ENCODE peak calls at places on chromosomes 6 and 20, in seven cellular contexts. E, X, K, V, D, N and T are unnamed samples.

GRCh38 chr20:23601715-23602114 is 4.0 kb downstream of the CST9 start:
- DNase-seq in E (no peak), X (no peak), K (no peak), V (no peak), D (no peak), N (no peak), T (no peak)

GRCh38 chr20:6473197-6473596 is 294.3 kb upstream of the BMP2 start:
- DNase-seq in E (no peak), X (no peak), K (peak; percentile 47), V (no peak), D (no peak), N (no peak), T (no peak)

GRCh38 chr20:33392016-33392415 is 9.3 kb downstream of the CDK5RAP1 start:
- DNase-seq in E (no peak), X (no peak), K (peak; percentile 88), V (no peak), D (peak; percentile 71), N (no peak), T (no peak)

GRCh38 chr20:31934968-31935764 is 16.7 kb downstream of the PDRG1 start:
- DNase-seq in E (no peak), X (no peak), K (no peak), V (no peak), D (no peak), N (peak; percentile 80), T (no peak)

GRCh38 chr6:110560239-110561015 is 84.0 kb upstream of the SLC22A16 start:
- DNase-seq in E (no peak), X (no peak), K (no peak), V (no peak), D (no peak), N (no peak), T (no peak)

GRCh38 chr20:43746344-43747137 is 19.7 kb upstream of the GTSF1L start:
- DNase-seq in E (no peak), X (no peak), K (no peak), V (no peak), D (no peak), N (no peak), T (no peak)

GRCh38 chr6:105667061-105667460 is 264.2 kb upstream of the PREP start:
- DNase-seq in E (no peak), X (no peak), K (no peak), V (no peak), D (no peak), N (no peak), T (no peak)

GRCh38 chr20:50464026-50464724 is 46.0 kb upstream of the PTPN1 start:
- DNase-seq in E (peak; percentile 39), X (no peak), K (peak; percentile 66), V (peak; percentile 61), D (peak; percentile 47), N (peak; percentile 88), T (peak; percentile 78)

GRCh38 chr6:108348655-108349349 is 53.9 kb downstream of the AFG1L start:
- DNase-seq in E (no peak), X (no peak), K (no peak), V (no peak), D (no peak), N (no peak), T (no peak)

GRCh38 chr20:2865630-2866029 is 7.7 kb upstream of the PTPRA start:
- DNase-seq in E (no peak), X (no peak), K (no peak), V (no peak), D (no peak), N (peak; percentile 69), T (no peak)

GRCh38 chr6:90296346-90297123 is at the start of gene BACH2:
- DNase-seq in E (peak; percentile 89), X (peak; percentile 87), K (peak; percentile 91), V (peak; percentile 92), D (peak; percentile 88), N (peak; percentile 96), T (peak; percentile 93)

GRCh38 chr20:49635829-49636228 is 67.9 kb upstream of the PTGIS start:
- DNase-seq in E (no peak), X (no peak), K (no peak), V (no peak), D (no peak), N (no peak), T (no peak)

GRCh38 chr6:122838060-122838780 is 49.2 kb downstream of the SMPDL3A start:
- DNase-seq in E (no peak), X (no peak), K (peak; percentile 50), V (no peak), D (peak; percentile 25), N (no peak), T (no peak)

GRCh38 chr20:59087829-59088433 is 45.3 kb upstream of the PRELID3B start:
- DNase-seq in E (peak; percentile 81), X (peak; percentile 72), K (peak; percentile 79), V (peak; percentile 82), D (peak; percentile 50), N (peak; percentile 94), T (peak; percentile 86)

GRCh38 chr20:25076731-25077609 is 5.0 kb downstream of the VSX1 start:
- DNase-seq in E (no peak), X (no peak), K (peak; percentile 31), V (no peak), D (no peak), N (peak; percentile 69), T (peak; percentile 50)
- TF ChIP-seq CTCF in E (peak; percentile 38), X (no peak), K (peak; percentile 29), V (peak; percentile 21), D (peak; percentile 30), N (peak; percentile 51), T (no peak)

DNA sequence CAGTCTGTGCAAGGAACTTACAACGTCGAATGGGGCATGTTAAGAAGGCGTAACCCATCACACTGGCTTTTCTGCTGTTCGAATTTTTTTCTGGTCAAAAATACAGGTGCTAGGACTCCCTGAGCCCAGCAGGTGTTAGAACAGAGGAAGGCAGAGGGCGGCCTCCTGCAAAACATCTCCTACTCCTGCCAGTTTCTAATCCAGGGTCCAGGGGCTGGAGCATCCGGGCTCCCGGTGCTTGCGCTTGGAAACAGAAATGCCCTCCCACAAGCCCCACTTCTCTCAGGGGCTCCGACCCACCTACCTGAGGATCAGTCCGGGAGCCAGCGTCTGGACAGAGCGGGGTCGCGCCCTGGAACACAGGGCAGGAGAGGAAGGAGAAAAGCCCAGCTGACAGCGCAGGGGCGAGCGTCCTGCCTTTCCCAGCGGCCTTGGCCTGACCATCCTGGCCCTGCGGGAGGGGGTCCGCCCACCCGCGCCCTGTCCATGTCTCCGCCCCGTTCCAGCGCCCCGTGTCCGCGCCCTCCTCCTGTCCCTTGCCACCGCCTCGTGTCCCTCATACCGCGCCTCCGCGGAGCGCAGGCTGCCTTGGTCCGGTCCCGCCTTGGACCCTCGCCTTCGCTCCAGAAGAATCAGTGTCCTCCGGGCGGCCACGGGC is 14.8 kb upstream of the LPA start:
- DNase-seq in E (no peak), X (no peak), K (no peak), V (no peak), D (no peak), N (peak; percentile 61), T (no peak)
- H3K4me3 ChIP-seq in E (peak overlapping the region; percentile 25), X (no peak overlapping the region), K (no peak overlapping the region), V (no peak overlapping the region), D (no peak overlapping the region), N (no peak overlapping the region), T (no peak overlapping the region)

GRCh38 chr6:160333101-160333500 is 15.1 kb upstream of the SLC22A3 start:
- DNase-seq in E (no peak), X (no peak), K (no peak), V (no peak), D (no peak), N (no peak), T (no peak)

GRCh38 chr6:160336200-160336599 is 12.0 kb upstream of the SLC22A3 start:
- DNase-seq in E (no peak), X (no peak), K (no peak), V (no peak), D (no peak), N (no peak), T (no peak)

GRCh38 chr6:160331753-160332152 is 16.4 kb upstream of the SLC22A3 start:
- DNase-seq in E (no peak), X (no peak), K (no peak), V (no peak), D (no peak), N (no peak), T (no peak)

GRCh38 chr6:160330621-160331020 is 17.6 kb upstream of the SLC22A3 start:
- DNase-seq in E (no peak), X (no peak), K (no peak), V (no peak), D (no peak), N (no peak), T (no peak)

DNA sequence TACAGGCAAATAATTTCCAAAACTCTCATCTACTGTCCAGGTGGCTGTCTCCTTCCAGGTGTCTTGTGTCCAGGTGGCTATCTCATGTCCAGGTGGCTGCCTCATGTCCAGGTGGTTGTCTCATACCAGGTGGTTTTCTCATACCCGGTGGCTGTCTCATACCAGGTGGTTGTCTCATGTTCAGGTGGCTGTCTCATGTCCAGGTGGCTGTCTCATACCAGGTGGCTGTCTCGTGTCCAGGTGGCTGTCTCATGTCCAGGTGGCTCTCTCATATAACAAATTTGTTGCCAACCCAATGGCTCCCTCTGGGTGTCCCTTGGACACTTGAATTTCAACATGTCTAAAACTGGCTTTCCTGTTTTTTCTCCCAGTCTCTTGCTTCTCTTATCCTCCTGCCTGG is 14.3 kb upstream of the SLC22A3 start:
- DNase-seq in E (no peak), X (no peak), K (no peak), V (no peak), D (no peak), N (no peak), T (no peak)
- TF ChIP-seq CTCF in E (no peak), X (no peak), K (no peak), V (no peak), D (no peak), N (no peak), T (no peak)

GRCh38 chr6:26183581-26184408 is 96.6 kb downstream of the HFE start:
- DNase-seq in E (peak; percentile 53), X (no peak), K (peak; percentile 89), V (peak; percentile 65), D (peak; percentile 94), N (peak; percentile 91), T (peak; percentile 82)
- H3K4me3 ChIP-seq in E (peak overlapping the region; percentile 74), X (peak overlapping the region; percentile 56), K (peak overlapping the region; percentile 40), V (peak overlapping the region; percentile 54), D (peak overlapping the region; percentile 46), N (peak overlapping the region; percentile 80), T (peak overlapping the region; percentile 59)